ENCODE peak calls at places on chromosomes 3 and 15, in ten cellular contexts. C is Peyer's patch, K is esophagus squamous epithelium, H is cardiac muscle cell, L is left lung, Y is A549, J is HepG2, I is stomach, G is neural progenitor cell, A is left ventricle myocardium inferior. N is an unnamed sample. For H3K4me1, the result is how much of the 10 kb centered on the place peaks cover.

GRCh38 chr15:40915679-40916078 is 13.5 kb upstream of the DLL4 start:
- DNase-seq in I (no peak), A (no peak), K (no peak), C (no peak), H (no peak), G (no peak), L (no peak), Y (no peak), J (no peak), N (no peak)

GRCh38 chr3:32305477-32305876 is 67.0 kb downstream of the CMTM8 start:
- DNase-seq in K (no peak), I (no peak), H (peak), A (no peak), Y (no peak), L (no peak), G (no peak), J (no peak), C (no peak), N (no peak)

GRCh38 chr15:46344115-46344749 is 709.4 kb downstream of the SQOR start:
- DNase-seq in I (no peak), A (no peak), G (no peak), H (no peak), K (no peak), L (peak), J (no peak), Y (no peak), C (no peak), N (no peak)

GRCh38 chr15:58957101-58957973 is 23.9 kb upstream of the SLTM start:
- DNase-seq in Y (peak), J (peak), H (peak), K (no peak), A (no peak), I (peak), L (no peak), C (peak), G (peak), N (peak)

GRCh38 chr3:102715030-102715697 is 280.3 kb downstream of the ZPLD1 start:
- DNase-seq in I (no peak), Y (peak), A (no peak), G (no peak), K (no peak), C (no peak), H (no peak), L (no peak), J (no peak), N (no peak)

GRCh38 chr3:184005981-184006507 is 11.6 kb downstream of the ABCC5 start:
- DNase-seq in L (peak), A (peak), K (no peak), C (peak), G (no peak), I (peak), J (no peak), H (peak), Y (no peak), N (peak)

GRCh38 chr15:71089801-71090200 is 25.5 kb upstream of the THSD4 start:
- DNase-seq in L (no peak), A (no peak), I (no peak), Y (no peak), C (no peak), J (no peak), K (no peak), G (no peak), H (no peak), N (no peak)

GRCh38 chr3:88671594-88671993 is 435.8 kb upstream of the EPHA3 start:
- DNase-seq in J (no peak), C (no peak), G (no peak), H (no peak), K (no peak), I (no peak), A (no peak), L (no peak), Y (no peak), N (no peak)

GRCh38 chr15:48471073-48471472 is 139.8 kb downstream of the DUT start:
- DNase-seq in L (no peak), J (no peak), K (no peak), G (no peak), A (no peak), H (no peak), C (no peak), I (no peak), Y (no peak), N (no peak)

GRCh38 chr3:9396301-9396631 is 1.1 kb upstream of the SETD5 start:
- DNase-seq in C (peak), G (peak), I (peak), K (peak), L (no peak), Y (peak), H (no peak), J (no peak), A (no peak), N (peak)

GRCh38 chr3:33791477-33792166 is 6.8 kb upstream of the PDCD6IP start:
- DNase-seq in H (no peak), K (no peak), I (no peak), J (peak), Y (peak), C (no peak), L (no peak), A (no peak), G (no peak), N (peak)

GRCh38 chr3:147662705-147663104 is 253.5 kb downstream of the ZIC1 start:
- DNase-seq in L (no peak), G (no peak), J (no peak), Y (no peak), A (no peak), K (no peak), H (no peak), I (no peak), C (no peak), N (no peak)

GRCh38 chr15:70504305-70504951 is 258.9 kb downstream of the UACA start:
- DNase-seq in H (peak), Y (no peak), G (no peak), A (peak), C (peak), L (peak), J (no peak), I (peak), K (peak), N (peak)

GRCh38 chr3:193029800-193030199 is 112.1 kb upstream of the MB21D2 start:
- DNase-seq in I (no peak), H (no peak), L (no peak), J (no peak), K (no peak), C (no peak), G (no peak), Y (no peak), A (no peak), N (no peak)

GRCh38 chr15:98842973-98843285 is 164.7 kb downstream of the PGPEP1L start:
- DNase-seq in J (peak), Y (no peak), L (no peak), I (no peak), C (no peak), K (no peak), A (no peak), H (no peak), G (no peak), N (no peak)

GRCh38 chr3:197466586-197467399 is 89.0 kb downstream of the BDH1 start:
- DNase-seq in H (peak), J (no peak), G (no peak), C (no peak), I (no peak), K (no peak), L (no peak), A (no peak), Y (peak), N (no peak)

GRCh38 chr3:149736180-149737100 is 15.8 kb downstream of the COMMD2 start:
- DNase-seq in K (no peak), H (peak), J (peak), C (no peak), A (no peak), G (no peak), L (no peak), Y (no peak), I (no peak), N (no peak)

GRCh38 chr3:150545419-150546225 is 674 bp downstream of the SERP1 start:
- DNase-seq in K (peak), L (no peak), I (peak), C (peak), Y (no peak), J (peak), A (peak), H (peak), G (peak), N (peak)

GRCh38 chr3:46566040-46566631 is at the start of gene LRRC2:
- DNase-seq in K (no peak), I (peak), L (peak), Y (no peak), H (peak), J (no peak), C (no peak), G (peak), A (peak), N (peak)
- H3K27ac ChIP-seq in K (no peak), I (peak), L (no peak), Y (no peak), H (no peak), J (peak), C (peak), G (no peak), A (peak), N (no peak)

GRCh38 chr3:135905058-135905724 is 60.3 kb upstream of the PPP2R3A start:
- DNase-seq in H (peak), C (no peak), G (peak), J (no peak), A (no peak), I (no peak), L (no peak), K (no peak), Y (no peak), N (no peak)
- TF ChIP-seq CTCF in H (no peak), C (peak), G (peak), J (no peak), A (peak), I (no peak), L (no peak), K (no peak), Y (no peak), N (no peak)

DNA sequence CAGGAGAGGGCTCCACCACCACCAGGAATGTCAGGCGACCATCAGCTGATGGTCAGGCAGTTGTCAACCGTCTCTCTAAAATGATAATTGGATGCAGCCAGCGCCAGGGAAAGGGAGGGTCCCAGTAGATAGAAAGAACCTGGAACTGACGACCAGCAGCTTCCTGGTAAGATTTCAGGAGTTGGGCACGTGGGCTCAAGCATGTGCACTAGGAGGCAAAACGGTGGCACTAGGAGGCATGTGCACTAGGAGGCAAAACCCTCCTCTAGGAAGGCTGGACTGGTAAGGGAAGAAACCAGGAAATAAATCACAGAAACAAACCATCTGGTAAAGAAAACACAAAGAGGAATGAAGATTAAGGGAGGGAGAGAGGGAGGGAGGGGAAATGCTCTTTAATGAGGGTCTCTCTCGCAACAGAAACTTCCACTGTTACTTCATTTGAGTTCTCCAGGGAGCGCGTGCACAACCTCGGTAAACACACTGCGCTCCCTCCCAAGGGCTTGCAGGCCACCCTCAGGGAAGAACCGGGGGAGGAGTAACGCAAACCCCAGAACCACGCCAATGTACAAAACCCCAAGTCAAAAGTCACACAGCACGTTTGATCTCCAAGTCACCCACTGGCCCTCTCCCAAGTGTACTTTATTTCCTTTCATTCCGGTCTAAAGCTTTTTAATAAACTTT is 116.7 kb downstream of the XXYLT1 start:
- DNase-seq in A (no peak), C (no peak), G (no peak), J (no peak), K (no peak), L (no peak), H (peak), Y (no peak), I (no peak), N (no peak)
- H3K4me1 ChIP-seq in A (half or more), C (under half), G (half or more), J (half or more), K (half or more), L (half or more), H (under half), Y (under half), I (half or more), N (under half)

GRCh38 chr3:128572644-128573105 is 77.9 kb downstream of the RPN1 start:
- DNase-seq in J (peak), C (no peak), L (no peak), I (no peak), H (no peak), Y (peak), A (no peak), K (no peak), G (peak), N (peak)

GRCh38 chr3:128573707-128574162 is 76.9 kb downstream of the RPN1 start:
- DNase-seq in H (no peak), J (no peak), K (no peak), A (peak), Y (no peak), G (no peak), I (no peak), C (no peak), L (no peak), N (no peak)

GRCh38 chr3:128575777-128576176 is 74.8 kb downstream of the RPN1 start:
- DNase-seq in A (peak), I (no peak), J (no peak), L (no peak), Y (no peak), C (no peak), K (no peak), G (peak), H (no peak), N (no peak)

GRCh38 chr3:128572013-128572412 is 78.6 kb downstream of the RPN1 start:
- DNase-seq in C (no peak), J (no peak), A (no peak), H (no peak), G (no peak), Y (no peak), L (no peak), K (no peak), I (no peak), N (no peak)

GRCh38 chr3:128573160-128573559 is 77.5 kb downstream of the RPN1 start:
- DNase-seq in L (no peak), J (no peak), A (no peak), C (no peak), Y (no peak), G (no peak), I (no peak), H (no peak), K (no peak), N (no peak)
- H3K27ac ChIP-seq in L (no peak), J (no peak), A (peak), C (no peak), Y (no peak), G (no peak), I (no peak), H (no peak), K (no peak), N (no peak)